ENCODE peak calls at places on chromosomes 3 and 15, in ten cellular contexts. V is HCT116, W is gastrocnemius medialis, T is upper lobe of left lung, D is HepG2, O is A549, B is right lobe of liver, G is K562, F is IMR-90, H is heart left ventricle. P is an unnamed sample.

GRCh38 chr3:151501905-151502615 is 41.2 kb upstream of the IGSF10 start:
- ATAC-seq in V (no peak), W (no peak), T (peak; percentile 46), D (no peak), O (no peak), B (no peak), G (no peak), F (no peak), H (peak; percentile 41), P (peak; percentile 28)

GRCh38 chr3:139122612-139123011 is 77.9 kb upstream of the PRR23C start:
- ATAC-seq in V (no peak), W (no peak), T (no peak), D (no peak), O (no peak), B (no peak), G (peak; percentile 11), F (no peak), H (no peak), P (no peak)

GRCh38 chr15:37789881-37790280 is 144.6 kb upstream of the TMCO5A start:
- ATAC-seq in V (peak; percentile 46), W (no peak), T (no peak), D (no peak), O (no peak), B (no peak), G (no peak), F (peak; percentile 98), H (no peak), P (no peak)

GRCh38 chr3:59423707-59424106 is 373.9 kb upstream of the CFAP20DC start:
- ATAC-seq in V (no peak), W (no peak), T (no peak), D (no peak), O (no peak), B (no peak), G (no peak), F (no peak), H (no peak), P (no peak)

GRCh38 chr15:66566963-66567531 is 1.2 kb upstream of the LCTL start:
- ATAC-seq in V (peak; percentile 92), W (peak; percentile 49), T (peak; percentile 78), D (peak; percentile 76), O (peak; percentile 77), B (peak; percentile 85), G (peak; percentile 91), F (peak; percentile 74), H (peak; percentile 75), P (peak; percentile 69)

GRCh38 chr3:13569201-13569600 is 20.3 kb downstream of the FBLN2 start:
- ATAC-seq in V (no peak), W (no peak), T (no peak), D (no peak), O (no peak), B (no peak), G (no peak), F (no peak), H (no peak), P (no peak)

GRCh38 chr3:126540342-126540849 is 16.4 kb downstream of the CHST13 start:
- ATAC-seq in V (peak; percentile 84), W (peak; percentile 74), T (peak; percentile 58), D (no peak), O (peak; percentile 52), B (peak; percentile 41), G (peak; percentile 68), F (peak; percentile 89), H (peak; percentile 73), P (peak; percentile 46)

GRCh38 chr3:161163297-161163696 is 57.8 kb upstream of the NMD3 start:
- ATAC-seq in V (peak; percentile 89), W (no peak), T (peak; percentile 36), D (peak; percentile 22), O (no peak), B (no peak), G (no peak), F (peak; percentile 98), H (no peak), P (no peak)

GRCh38 chr3:188358787-188359493 is 205.0 kb downstream of the LPP start:
- ATAC-seq in V (no peak), W (no peak), T (no peak), D (no peak), O (no peak), B (peak; percentile 61), G (no peak), F (no peak), H (no peak), P (peak; percentile 39)

GRCh38 chr3:195181781-195182469 is 89.0 kb downstream of the XXYLT1 start:
- ATAC-seq in V (no peak), W (no peak), T (no peak), D (no peak), O (no peak), B (no peak), G (no peak), F (peak; percentile 40), H (no peak), P (no peak)

GRCh38 chr3:177056927-177057326 is 140.4 kb downstream of the TBL1XR1 start:
- ATAC-seq in V (no peak), W (no peak), T (no peak), D (no peak), O (no peak), B (no peak), G (no peak), F (no peak), H (peak; percentile 20), P (no peak)

GRCh38 chr15:41798607-41799487 is 24.6 kb downstream of the MAPKBP1 start:
- ATAC-seq in V (peak; percentile 60), W (no peak), T (no peak), D (peak; percentile 85), O (peak; percentile 30), B (peak; percentile 67), G (peak; percentile 47), F (peak; percentile 19), H (peak; percentile 60), P (no peak)

GRCh38 chr3:194098036-194098871 is 37.7 kb upstream of the HES1 start:
- ATAC-seq in V (no peak), W (peak; percentile 54), T (no peak), D (no peak), O (peak; percentile 26), B (no peak), G (peak; percentile 75), F (no peak), H (peak; percentile 62), P (no peak)

GRCh38 chr15:92819312-92820232 is 80.6 kb upstream of the CHD2 start:
- ATAC-seq in V (no peak), W (peak; percentile 47), T (no peak), D (no peak), O (peak; percentile 60), B (no peak), G (peak; percentile 72), F (peak; percentile 18), H (peak; percentile 40), P (no peak)

GRCh38 chr15:92818658-92819311 is 81.3 kb upstream of the CHD2 start:
- ATAC-seq in V (no peak), W (no peak), T (no peak), D (no peak), O (no peak), B (no peak), G (peak; percentile 39), F (no peak), H (no peak), P (no peak)

GRCh38 chr15:92821491-92822116 is 78.5 kb upstream of the CHD2 start:
- ATAC-seq in V (peak; percentile 21), W (no peak), T (no peak), D (no peak), O (no peak), B (no peak), G (no peak), F (no peak), H (no peak), P (no peak)

GRCh38 chr15:92822216-92823144 is 77.6 kb upstream of the CHD2 start:
- ATAC-seq in V (no peak), W (no peak), T (no peak), D (no peak), O (no peak), B (no peak), G (no peak), F (no peak), H (no peak), P (no peak)

DNA sequence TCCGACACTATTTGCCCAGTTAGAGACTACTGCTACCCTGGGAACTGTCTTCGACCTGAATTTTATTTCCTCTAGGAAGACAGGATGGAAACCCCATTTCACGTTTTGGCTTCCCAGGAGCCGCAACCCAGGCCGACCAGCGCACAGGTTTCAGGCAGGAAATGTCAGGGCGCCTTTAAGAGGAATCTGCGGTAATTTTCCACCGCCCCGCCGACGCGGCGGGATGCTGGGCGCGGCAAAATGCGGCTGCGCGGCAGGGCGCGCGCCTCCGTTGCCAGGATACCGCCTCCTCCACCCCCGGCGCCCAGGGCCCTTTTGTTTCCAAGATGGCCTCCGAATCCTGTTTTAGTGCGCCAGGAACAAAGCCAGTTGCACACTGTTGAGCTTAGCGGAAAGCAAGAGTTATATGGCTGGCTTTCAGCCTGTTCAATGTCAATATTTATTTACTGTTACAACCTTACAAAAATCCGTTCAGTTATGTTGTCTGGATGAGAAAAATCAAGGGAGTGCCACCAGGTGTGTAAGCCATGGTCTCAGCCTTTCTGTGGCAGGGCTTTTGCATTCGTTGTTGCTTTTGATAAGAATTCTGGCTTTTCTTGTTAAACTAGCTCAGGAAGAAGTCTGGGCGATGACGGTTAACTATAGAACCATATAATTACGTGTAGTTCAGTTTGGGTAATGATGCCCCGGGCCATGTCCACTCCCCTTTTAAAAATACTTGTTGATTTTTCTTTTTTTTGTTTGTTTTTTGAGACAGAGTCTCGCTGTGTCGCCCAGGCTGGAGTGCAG is 79.7 kb upstream of the CHD2 start:
- ATAC-seq in V (peak; percentile 77), W (peak; percentile 93), T (peak; percentile 98), D (peak; percentile 92), O (peak; percentile 85), B (peak; percentile 98), G (peak; percentile 85), F (peak; percentile 91), H (peak; percentile 98), P (peak; percentile 98)
- TF ChIP-seq POLR2A in V (peak; percentile 79), W (peak; percentile 65), T (peak; percentile 82), D (peak; percentile 68), O (peak; percentile 57), B (peak; percentile 58), G (peak; percentile 79), F (peak; percentile 66), H (peak; percentile 86), P (peak; percentile 11)

DNA sequence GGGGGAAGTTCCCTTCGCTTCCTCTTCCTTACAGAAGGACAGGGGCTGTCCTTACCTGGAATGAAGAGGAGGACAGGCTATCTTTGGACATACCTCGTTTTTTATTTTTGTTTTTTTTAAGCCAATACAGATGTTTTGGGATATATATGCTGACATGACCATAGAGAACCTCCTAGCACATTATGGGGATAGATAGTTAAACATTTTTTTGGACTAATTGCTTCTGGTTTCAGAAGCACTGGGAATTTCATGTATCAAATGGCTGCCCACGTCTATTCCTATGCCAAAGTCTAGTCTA is 238.2 kb upstream of the BHLHE40 start:
- ATAC-seq in V (no peak), W (no peak), T (no peak), D (no peak), O (no peak), B (no peak), G (no peak), F (no peak), H (no peak), P (no peak)
- H3K4me1 ChIP-seq in V (peaks cover 29% of the 10 kb centered on the region), W (peaks cover 20% of the 10 kb centered on the region), T (peaks cover 40% of the 10 kb centered on the region), D (peaks cover 46% of the 10 kb centered on the region), O (peaks cover 58% of the 10 kb centered on the region), B (peaks cover 13% of the 10 kb centered on the region), G (peaks cover 69% of the 10 kb centered on the region), F (peaks cover 14% of the 10 kb centered on the region), H (peaks cover 65% of the 10 kb centered on the region), P (peaks cover 61% of the 10 kb centered on the region)

GRCh38 chr15:63233667-63234419 is 43.6 kb upstream of the APH1B start:
- ATAC-seq in V (no peak), W (no peak), T (peak; percentile 69), D (peak; percentile 32), O (peak; percentile 69), B (peak; percentile 60), G (peak; percentile 43), F (peak; percentile 61), H (peak; percentile 71), P (peak; percentile 41)
- TF ChIP-seq POLR2A in V (no peak), W (no peak), T (no peak), D (no peak), O (no peak), B (no peak), G (no peak), F (no peak), H (no peak), P (no peak)

GRCh38 chr3:61875073-61875472 is 313.7 kb downstream of the PTPRG start:
- ATAC-seq in V (no peak), W (peak; percentile 45), T (no peak), D (no peak), O (no peak), B (no peak), G (no peak), F (peak; percentile 92), H (no peak), P (no peak)
- H3K4me1 ChIP-seq in V (peaks cover 10% of the 10 kb centered on the region), W (peaks cover 42% of the 10 kb centered on the region), T (peaks cover 33% of the 10 kb centered on the region), D (peaks cover 13% of the 10 kb centered on the region), O (peaks cover 10% of the 10 kb centered on the region), B (peaks cover 24% of the 10 kb centered on the region), G (no peaks in the 10 kb centered on the region), F (peaks cover 21% of the 10 kb centered on the region), H (peaks cover 71% of the 10 kb centered on the region), P (peaks cover 12% of the 10 kb centered on the region)

P was measured in gastroesophageal sphincter.